ENCODE peak calls at places on chromosomes 13 and 19, in seven cellular contexts. One of them, this sample, is unnamed.

GRCh38 chr13:48888613-48889012 is 87.1 kb upstream of the FNDC3A start:
- DNase-seq in KBM-7: no peak
- DNase-seq in T-helper 1 cell: no peak
- DNase-seq in AG20443: no peak
- DNase-seq in stimulated activated CD4-positive, alpha-beta T cell treated with anti-CD3 and anti-CD28 coated beads, TNF-alpha, amount 100 ng/mL, for 48 hours: no peak
- DNase-seq in stimulated activated CD8-positive, alpha-beta memory T cell treated with anti-CD3 and anti-CD28 coated beads, Interleukin-4, amount 100 ng/mL, for 24 hours: no peak
- DNase-seq in activated B cell treated with CpG ODN at 0.5 μM for 24 hours: no peak
- DNase-seq in this sample: no peak

GRCh38 chr13:27953671-27954405 is 15.3 kb downstream of the CDX2 start:
- DNase-seq in KBM-7: peak
- DNase-seq in stimulated activated CD8-positive, alpha-beta memory T cell treated with anti-CD3 and anti-CD28 coated beads, Interleukin-4, amount 100 ng/mL, for 24 hours: peak
- DNase-seq in T-helper 1 cell: peak
- DNase-seq in stimulated activated CD4-positive, alpha-beta T cell treated with anti-CD3 and anti-CD28 coated beads, TNF-alpha, amount 100 ng/mL, for 48 hours: peak
- DNase-seq in AG20443: peak
- DNase-seq in activated B cell treated with CpG ODN at 0.5 μM for 24 hours: peak
- DNase-seq in this sample: peak

GRCh38 chr13:50722437-50723125 is 120.9 kb downstream of the DLEU7 start:
- DNase-seq in stimulated activated CD8-positive, alpha-beta memory T cell treated with anti-CD3 and anti-CD28 coated beads, Interleukin-4, amount 100 ng/mL, for 24 hours: no peak
- DNase-seq in KBM-7: no peak
- DNase-seq in activated B cell treated with CpG ODN at 0.5 μM for 24 hours: no peak
- DNase-seq in stimulated activated CD4-positive, alpha-beta T cell treated with anti-CD3 and anti-CD28 coated beads, TNF-alpha, amount 100 ng/mL, for 48 hours: no peak
- DNase-seq in T-helper 1 cell: no peak
- DNase-seq in AG20443: no peak
- DNase-seq in this sample: no peak

GRCh38 chr13:23657056-23657455 is 86.8 kb downstream of the TNFRSF19 start:
- DNase-seq in stimulated activated CD8-positive, alpha-beta memory T cell treated with anti-CD3 and anti-CD28 coated beads, Interleukin-4, amount 100 ng/mL, for 24 hours: no peak
- DNase-seq in activated B cell treated with CpG ODN at 0.5 μM for 24 hours: no peak
- DNase-seq in stimulated activated CD4-positive, alpha-beta T cell treated with anti-CD3 and anti-CD28 coated beads, TNF-alpha, amount 100 ng/mL, for 48 hours: no peak
- DNase-seq in KBM-7: no peak
- DNase-seq in AG20443: no peak
- DNase-seq in T-helper 1 cell: no peak
- DNase-seq in this sample: no peak

GRCh38 chr19:47098608-47099007 is 15.0 kb downstream of the ZC3H4 start:
- DNase-seq in stimulated activated CD8-positive, alpha-beta memory T cell treated with anti-CD3 and anti-CD28 coated beads, Interleukin-4, amount 100 ng/mL, for 24 hours: no peak
- DNase-seq in AG20443: no peak
- DNase-seq in stimulated activated CD4-positive, alpha-beta T cell treated with anti-CD3 and anti-CD28 coated beads, TNF-alpha, amount 100 ng/mL, for 48 hours: no peak
- DNase-seq in T-helper 1 cell: no peak
- DNase-seq in KBM-7: no peak
- DNase-seq in activated B cell treated with CpG ODN at 0.5 μM for 24 hours: no peak
- DNase-seq in this sample: no peak

GRCh38 chr13:113122571-113123225 is at the start of gene F10:
- DNase-seq in stimulated activated CD4-positive, alpha-beta T cell treated with anti-CD3 and anti-CD28 coated beads, TNF-alpha, amount 100 ng/mL, for 48 hours: no peak
- DNase-seq in T-helper 1 cell: no peak
- DNase-seq in AG20443: peak
- DNase-seq in KBM-7: no peak
- DNase-seq in stimulated activated CD8-positive, alpha-beta memory T cell treated with anti-CD3 and anti-CD28 coated beads, Interleukin-4, amount 100 ng/mL, for 24 hours: no peak
- DNase-seq in activated B cell treated with CpG ODN at 0.5 μM for 24 hours: peak
- DNase-seq in this sample: no peak

GRCh38 chr13:51619614-51620013 is 35.4 kb downstream of the WDFY2 start:
- DNase-seq in AG20443: peak
- DNase-seq in activated B cell treated with CpG ODN at 0.5 μM for 24 hours: no peak
- DNase-seq in T-helper 1 cell: no peak
- DNase-seq in stimulated activated CD8-positive, alpha-beta memory T cell treated with anti-CD3 and anti-CD28 coated beads, Interleukin-4, amount 100 ng/mL, for 24 hours: no peak
- DNase-seq in stimulated activated CD4-positive, alpha-beta T cell treated with anti-CD3 and anti-CD28 coated beads, TNF-alpha, amount 100 ng/mL, for 48 hours: no peak
- DNase-seq in KBM-7: no peak
- DNase-seq in this sample: no peak

GRCh38 chr13:47087841-47088240 is 191.0 kb upstream of the HTR2A start:
- DNase-seq in stimulated activated CD8-positive, alpha-beta memory T cell treated with anti-CD3 and anti-CD28 coated beads, Interleukin-4, amount 100 ng/mL, for 24 hours: no peak
- DNase-seq in KBM-7: no peak
- DNase-seq in T-helper 1 cell: no peak
- DNase-seq in activated B cell treated with CpG ODN at 0.5 μM for 24 hours: no peak
- DNase-seq in stimulated activated CD4-positive, alpha-beta T cell treated with anti-CD3 and anti-CD28 coated beads, TNF-alpha, amount 100 ng/mL, for 48 hours: no peak
- DNase-seq in AG20443: peak
- DNase-seq in this sample: no peak

GRCh38 chr19:30648321-30648720 is 276.1 kb downstream of the ZNF536 start:
- DNase-seq in AG20443: peak
- DNase-seq in stimulated activated CD4-positive, alpha-beta T cell treated with anti-CD3 and anti-CD28 coated beads, TNF-alpha, amount 100 ng/mL, for 48 hours: no peak
- DNase-seq in activated B cell treated with CpG ODN at 0.5 μM for 24 hours: no peak
- DNase-seq in stimulated activated CD8-positive, alpha-beta memory T cell treated with anti-CD3 and anti-CD28 coated beads, Interleukin-4, amount 100 ng/mL, for 24 hours: no peak
- DNase-seq in KBM-7: no peak
- DNase-seq in T-helper 1 cell: no peak
- DNase-seq in this sample: no peak

GRCh38 chr19:6056282-6056741 is 54.0 kb downstream of the RFX2 start:
- DNase-seq in activated B cell treated with CpG ODN at 0.5 μM for 24 hours: no peak
- DNase-seq in T-helper 1 cell: no peak
- DNase-seq in stimulated activated CD4-positive, alpha-beta T cell treated with anti-CD3 and anti-CD28 coated beads, TNF-alpha, amount 100 ng/mL, for 48 hours: no peak
- DNase-seq in KBM-7: no peak
- DNase-seq in stimulated activated CD8-positive, alpha-beta memory T cell treated with anti-CD3 and anti-CD28 coated beads, Interleukin-4, amount 100 ng/mL, for 24 hours: no peak
- DNase-seq in AG20443: no peak
- DNase-seq in this sample: no peak

GRCh38 chr13:112186091-112186490 is 119.1 kb downstream of the SOX1 start:
- DNase-seq in activated B cell treated with CpG ODN at 0.5 μM for 24 hours: no peak
- DNase-seq in AG20443: no peak
- DNase-seq in KBM-7: no peak
- DNase-seq in stimulated activated CD8-positive, alpha-beta memory T cell treated with anti-CD3 and anti-CD28 coated beads, Interleukin-4, amount 100 ng/mL, for 24 hours: no peak
- DNase-seq in stimulated activated CD4-positive, alpha-beta T cell treated with anti-CD3 and anti-CD28 coated beads, TNF-alpha, amount 100 ng/mL, for 48 hours: no peak
- DNase-seq in T-helper 1 cell: no peak
- DNase-seq in this sample: no peak

GRCh38 chr13:28532226-28533048 is 37.5 kb upstream of the FLT1 start:
- DNase-seq in stimulated activated CD4-positive, alpha-beta T cell treated with anti-CD3 and anti-CD28 coated beads, TNF-alpha, amount 100 ng/mL, for 48 hours: no peak
- DNase-seq in AG20443: peak
- DNase-seq in activated B cell treated with CpG ODN at 0.5 μM for 24 hours: peak
- DNase-seq in stimulated activated CD8-positive, alpha-beta memory T cell treated with anti-CD3 and anti-CD28 coated beads, Interleukin-4, amount 100 ng/mL, for 24 hours: no peak
- DNase-seq in KBM-7: no peak
- DNase-seq in T-helper 1 cell: no peak
- DNase-seq in this sample: no peak

GRCh38 chr13:111313911-111314425 is 6.5 kb upstream of the TEX29 start:
- DNase-seq in KBM-7: no peak
- DNase-seq in AG20443: no peak
- DNase-seq in stimulated activated CD4-positive, alpha-beta T cell treated with anti-CD3 and anti-CD28 coated beads, TNF-alpha, amount 100 ng/mL, for 48 hours: no peak
- DNase-seq in stimulated activated CD8-positive, alpha-beta memory T cell treated with anti-CD3 and anti-CD28 coated beads, Interleukin-4, amount 100 ng/mL, for 24 hours: no peak
- DNase-seq in activated B cell treated with CpG ODN at 0.5 μM for 24 hours: no peak
- DNase-seq in T-helper 1 cell: no peak
- DNase-seq in this sample: no peak

GRCh38 chr13:42594577-42595571 is 20.9 kb downstream of the TNFSF11 start:
- DNase-seq in stimulated activated CD8-positive, alpha-beta memory T cell treated with anti-CD3 and anti-CD28 coated beads, Interleukin-4, amount 100 ng/mL, for 24 hours: peak
- DNase-seq in T-helper 1 cell: peak
- DNase-seq in KBM-7: peak
- DNase-seq in AG20443: peak
- DNase-seq in stimulated activated CD4-positive, alpha-beta T cell treated with anti-CD3 and anti-CD28 coated beads, TNF-alpha, amount 100 ng/mL, for 48 hours: peak
- DNase-seq in activated B cell treated with CpG ODN at 0.5 μM for 24 hours: no peak
- DNase-seq in this sample: peak

GRCh38 chr19:34382471-34382870 is 17.5 kb downstream of the GPI start:
- DNase-seq in stimulated activated CD8-positive, alpha-beta memory T cell treated with anti-CD3 and anti-CD28 coated beads, Interleukin-4, amount 100 ng/mL, for 24 hours: no peak
- DNase-seq in T-helper 1 cell: no peak
- DNase-seq in activated B cell treated with CpG ODN at 0.5 μM for 24 hours: no peak
- DNase-seq in stimulated activated CD4-positive, alpha-beta T cell treated with anti-CD3 and anti-CD28 coated beads, TNF-alpha, amount 100 ng/mL, for 48 hours: no peak
- DNase-seq in AG20443: no peak
- DNase-seq in KBM-7: no peak
- DNase-seq in this sample: no peak

GRCh38 chr13:51645154-51645650 is 60.9 kb downstream of the WDFY2 start:
- DNase-seq in stimulated activated CD4-positive, alpha-beta T cell treated with anti-CD3 and anti-CD28 coated beads, TNF-alpha, amount 100 ng/mL, for 48 hours: no peak
- DNase-seq in AG20443: peak
- DNase-seq in activated B cell treated with CpG ODN at 0.5 μM for 24 hours: no peak
- DNase-seq in stimulated activated CD8-positive, alpha-beta memory T cell treated with anti-CD3 and anti-CD28 coated beads, Interleukin-4, amount 100 ng/mL, for 24 hours: no peak
- DNase-seq in T-helper 1 cell: peak
- DNase-seq in KBM-7: peak
- DNase-seq in this sample: peak

GRCh38 chr19:1045247-1045603 is 5.3 kb downstream of the ABCA7 start:
- DNase-seq in activated B cell treated with CpG ODN at 0.5 μM for 24 hours: peak
- DNase-seq in stimulated activated CD4-positive, alpha-beta T cell treated with anti-CD3 and anti-CD28 coated beads, TNF-alpha, amount 100 ng/mL, for 48 hours: no peak
- DNase-seq in AG20443: no peak
- DNase-seq in stimulated activated CD8-positive, alpha-beta memory T cell treated with anti-CD3 and anti-CD28 coated beads, Interleukin-4, amount 100 ng/mL, for 24 hours: peak
- DNase-seq in T-helper 1 cell: peak
- DNase-seq in KBM-7: peak
- DNase-seq in this sample: peak

GRCh38 chr19:30053558-30053957 is 111.5 kb downstream of the URI1 start:
- DNase-seq in T-helper 1 cell: no peak
- DNase-seq in AG20443: peak
- DNase-seq in stimulated activated CD4-positive, alpha-beta T cell treated with anti-CD3 and anti-CD28 coated beads, TNF-alpha, amount 100 ng/mL, for 48 hours: no peak
- DNase-seq in KBM-7: no peak
- DNase-seq in stimulated activated CD8-positive, alpha-beta memory T cell treated with anti-CD3 and anti-CD28 coated beads, Interleukin-4, amount 100 ng/mL, for 24 hours: no peak
- DNase-seq in activated B cell treated with CpG ODN at 0.5 μM for 24 hours: no peak
- DNase-seq in this sample: no peak

GRCh38 chr13:41960195-41960699 is 662 bp downstream of the VWA8 start:
- DNase-seq in stimulated activated CD8-positive, alpha-beta memory T cell treated with anti-CD3 and anti-CD28 coated beads, Interleukin-4, amount 100 ng/mL, for 24 hours: no peak
- DNase-seq in stimulated activated CD4-positive, alpha-beta T cell treated with anti-CD3 and anti-CD28 coated beads, TNF-alpha, amount 100 ng/mL, for 48 hours: no peak
- DNase-seq in T-helper 1 cell: no peak
- DNase-seq in activated B cell treated with CpG ODN at 0.5 μM for 24 hours: no peak
- DNase-seq in AG20443: peak
- DNase-seq in KBM-7: peak
- DNase-seq in this sample: no peak

GRCh38 chr19:39160523-39160861 is 34.9 kb downstream of the PAK4 start:
- DNase-seq in T-helper 1 cell: no peak
- DNase-seq in activated B cell treated with CpG ODN at 0.5 μM for 24 hours: no peak
- DNase-seq in stimulated activated CD8-positive, alpha-beta memory T cell treated with anti-CD3 and anti-CD28 coated beads, Interleukin-4, amount 100 ng/mL, for 24 hours: no peak
- DNase-seq in KBM-7: no peak
- DNase-seq in AG20443: peak
- DNase-seq in stimulated activated CD4-positive, alpha-beta T cell treated with anti-CD3 and anti-CD28 coated beads, TNF-alpha, amount 100 ng/mL, for 48 hours: no peak
- DNase-seq in this sample: no peak

GRCh38 chr19:27691991-27692390 is 1521.0 kb downstream of the UQCRFS1 start:
- DNase-seq in stimulated activated CD8-positive, alpha-beta memory T cell treated with anti-CD3 and anti-CD28 coated beads, Interleukin-4, amount 100 ng/mL, for 24 hours: no peak
- DNase-seq in T-helper 1 cell: no peak
- DNase-seq in stimulated activated CD4-positive, alpha-beta T cell treated with anti-CD3 and anti-CD28 coated beads, TNF-alpha, amount 100 ng/mL, for 48 hours: no peak
- DNase-seq in activated B cell treated with CpG ODN at 0.5 μM for 24 hours: no peak
- DNase-seq in KBM-7: no peak
- DNase-seq in AG20443: no peak
- DNase-seq in this sample: no peak

GRCh38 chr19:46537136-46538097 is 41.8 kb upstream of the PNMA8B start:
- DNase-seq in stimulated activated CD4-positive, alpha-beta T cell treated with anti-CD3 and anti-CD28 coated beads, TNF-alpha, amount 100 ng/mL, for 48 hours: peak
- DNase-seq in T-helper 1 cell: peak
- DNase-seq in KBM-7: peak
- DNase-seq in activated B cell treated with CpG ODN at 0.5 μM for 24 hours: peak
- DNase-seq in stimulated activated CD8-positive, alpha-beta memory T cell treated with anti-CD3 and anti-CD28 coated beads, Interleukin-4, amount 100 ng/mL, for 24 hours: peak
- DNase-seq in AG20443: peak
- DNase-seq in this sample: peak

GRCh38 chr19:45668342-45668871 is 386 bp downstream of the GIPR start:
- DNase-seq in AG20443: no peak
- DNase-seq in stimulated activated CD4-positive, alpha-beta T cell treated with anti-CD3 and anti-CD28 coated beads, TNF-alpha, amount 100 ng/mL, for 48 hours: no peak
- DNase-seq in activated B cell treated with CpG ODN at 0.5 μM for 24 hours: no peak
- DNase-seq in T-helper 1 cell: peak
- DNase-seq in KBM-7: no peak
- DNase-seq in stimulated activated CD8-positive, alpha-beta memory T cell treated with anti-CD3 and anti-CD28 coated beads, Interleukin-4, amount 100 ng/mL, for 24 hours: no peak
- DNase-seq in this sample: peak

GRCh38 chr19:40605201-40605971 is 4.2 kb downstream of the LTBP4 start:
- DNase-seq in AG20443: peak
- DNase-seq in stimulated activated CD4-positive, alpha-beta T cell treated with anti-CD3 and anti-CD28 coated beads, TNF-alpha, amount 100 ng/mL, for 48 hours: peak
- DNase-seq in T-helper 1 cell: peak
- DNase-seq in activated B cell treated with CpG ODN at 0.5 μM for 24 hours: peak
- DNase-seq in KBM-7: peak
- DNase-seq in stimulated activated CD8-positive, alpha-beta memory T cell treated with anti-CD3 and anti-CD28 coated beads, Interleukin-4, amount 100 ng/mL, for 24 hours: peak
- DNase-seq in this sample: peak

GRCh38 chr19:4083677-4084546 is 17.2 kb upstream of the ZBTB7A start:
- DNase-seq in stimulated activated CD4-positive, alpha-beta T cell treated with anti-CD3 and anti-CD28 coated beads, TNF-alpha, amount 100 ng/mL, for 48 hours: no peak
- DNase-seq in AG20443: no peak
- DNase-seq in T-helper 1 cell: no peak
- DNase-seq in activated B cell treated with CpG ODN at 0.5 μM for 24 hours: peak
- DNase-seq in KBM-7: peak
- DNase-seq in stimulated activated CD8-positive, alpha-beta memory T cell treated with anti-CD3 and anti-CD28 coated beads, Interleukin-4, amount 100 ng/mL, for 24 hours: no peak
- DNase-seq in this sample: peak

GRCh38 chr13:91468301-91468700 is 69.9 kb downstream of the GPC5 start:
- DNase-seq in activated B cell treated with CpG ODN at 0.5 μM for 24 hours: no peak
- DNase-seq in stimulated activated CD8-positive, alpha-beta memory T cell treated with anti-CD3 and anti-CD28 coated beads, Interleukin-4, amount 100 ng/mL, for 24 hours: no peak
- DNase-seq in T-helper 1 cell: no peak
- DNase-seq in stimulated activated CD4-positive, alpha-beta T cell treated with anti-CD3 and anti-CD28 coated beads, TNF-alpha, amount 100 ng/mL, for 48 hours: no peak
- DNase-seq in KBM-7: no peak
- DNase-seq in AG20443: no peak
- DNase-seq in this sample: no peak

GRCh38 chr13:87669379-87669978 is 1.7 kb upstream of the SLITRK5 start:
- DNase-seq in stimulated activated CD8-positive, alpha-beta memory T cell treated with anti-CD3 and anti-CD28 coated beads, Interleukin-4, amount 100 ng/mL, for 24 hours: no peak
- DNase-seq in activated B cell treated with CpG ODN at 0.5 μM for 24 hours: no peak
- DNase-seq in T-helper 1 cell: no peak
- DNase-seq in stimulated activated CD4-positive, alpha-beta T cell treated with anti-CD3 and anti-CD28 coated beads, TNF-alpha, amount 100 ng/mL, for 48 hours: no peak
- DNase-seq in KBM-7: peak
- DNase-seq in AG20443: no peak
- DNase-seq in this sample: no peak

GRCh38 chr13:59424661-59425060 is 739.1 kb downstream of the DIAPH3 start:
- DNase-seq in stimulated activated CD4-positive, alpha-beta T cell treated with anti-CD3 and anti-CD28 coated beads, TNF-alpha, amount 100 ng/mL, for 48 hours: no peak
- DNase-seq in activated B cell treated with CpG ODN at 0.5 μM for 24 hours: no peak
- DNase-seq in AG20443: peak
- DNase-seq in stimulated activated CD8-positive, alpha-beta memory T cell treated with anti-CD3 and anti-CD28 coated beads, Interleukin-4, amount 100 ng/mL, for 24 hours: no peak
- DNase-seq in T-helper 1 cell: no peak
- DNase-seq in KBM-7: no peak
- DNase-seq in this sample: no peak

GRCh38 chr19:33399081-33399744 is 25.7 kb downstream of the CEBPG start:
- DNase-seq in stimulated activated CD4-positive, alpha-beta T cell treated with anti-CD3 and anti-CD28 coated beads, TNF-alpha, amount 100 ng/mL, for 48 hours: no peak
- DNase-seq in AG20443: no peak
- DNase-seq in T-helper 1 cell: no peak
- DNase-seq in KBM-7: no peak
- DNase-seq in activated B cell treated with CpG ODN at 0.5 μM for 24 hours: no peak
- DNase-seq in stimulated activated CD8-positive, alpha-beta memory T cell treated with anti-CD3 and anti-CD28 coated beads, Interleukin-4, amount 100 ng/mL, for 24 hours: no peak
- DNase-seq in this sample: no peak